ENCODE peak calls at places on chromosomes 7 and 10, in eight cellular contexts. V is astrocyte; U is right lobe of liver; Y is HepG2; F is PC-3; N is IMR-90; G is A549; J is CD8-positive, alpha-beta T cell. P is an unnamed sample. For H3K4me1, the result is how much of the 10 kb centered on the place peaks cover.

GRCh38 chr7:72441791-72442190 is 29.7 kb upstream of the CALN1 start:
- DNase-seq in V (no peak), U (no peak), Y (no peak), F (peak), N (no peak), G (no peak), J (no peak), P (no peak)

GRCh38 chr10:4849042-4849402 is 23.0 kb downstream of the AKR1E2 start:
- DNase-seq in V (no peak), U (no peak), Y (no peak), F (no peak), N (no peak), G (no peak), J (no peak), P (no peak)

GRCh38 chr7:134527979-134528371 is 608 bp downstream of the AKR1B10 start:
- DNase-seq in V (peak), U (no peak), Y (peak), F (peak), N (peak), G (no peak), J (no peak), P (no peak)

GRCh38 chr7:2202361-2202761 is 30.4 kb downstream of the MAD1L1 start:
- DNase-seq in V (no peak), U (peak), Y (no peak), F (no peak), N (no peak), G (no peak), J (no peak), P (no peak)

GRCh38 chr10:97977673-97978072 is 52.7 kb downstream of the CRTAC1 start:
- DNase-seq in V (no peak), U (no peak), Y (no peak), F (no peak), N (no peak), G (no peak), J (no peak), P (no peak)

GRCh38 chr7:29140873-29141468 is 5.4 kb downstream of the CPVL start:
- DNase-seq in V (no peak), U (no peak), Y (peak), F (no peak), N (no peak), G (no peak), J (no peak), P (no peak)

GRCh38 chr7:33250421-33250827 is 121.1 kb downstream of the BBS9 start:
- DNase-seq in V (peak), U (no peak), Y (no peak), F (no peak), N (peak), G (no peak), J (no peak), P (no peak)

GRCh38 chr10:27158421-27158820 is 3.3 kb downstream of the MASTL start:
- DNase-seq in V (peak), U (no peak), Y (peak), F (peak), N (peak), G (peak), J (no peak), P (no peak)

GRCh38 chr10:124152139-124152780 is 58.9 kb upstream of the CHST15 start:
- DNase-seq in V (peak), U (no peak), Y (peak), F (peak), N (peak), G (peak), J (no peak), P (peak)

GRCh38 chr7:129615018-129615417 is 3.5 kb downstream of the NRF1 start:
- DNase-seq in V (no peak), U (no peak), Y (peak), F (no peak), N (peak), G (no peak), J (no peak), P (no peak)

GRCh38 chr7:12490105-12490688 is 80.3 kb upstream of the SCIN start:
- DNase-seq in V (peak), U (no peak), Y (peak), F (peak), N (peak), G (peak), J (no peak), P (no peak)

GRCh38 chr7:59079-59825 is 133.1 kb upstream of the FAM20C start:
- DNase-seq in V (no peak), U (peak), Y (no peak), F (no peak), N (no peak), G (no peak), J (no peak), P (no peak)

GRCh38 chr10:29109700-29110099 is 179.2 kb upstream of the LYZL1 start:
- DNase-seq in V (no peak), U (no peak), Y (peak), F (no peak), N (no peak), G (no peak), J (no peak), P (no peak)

GRCh38 chr7:45873355-45873754 is 473 bp upstream of the CCDC201 start:
- DNase-seq in V (no peak), U (no peak), Y (no peak), F (no peak), N (no peak), G (no peak), J (no peak), P (no peak)

GRCh38 chr10:129417882-129418281 is 49.2 kb upstream of the MGMT start:
- DNase-seq in V (no peak), U (no peak), Y (no peak), F (no peak), N (no peak), G (no peak), J (no peak), P (no peak)

GRCh38 chr10:68231106-68231901 is 609 bp downstream of the ATOH7 start:
- DNase-seq in V (peak), U (peak), Y (peak), F (peak), N (peak), G (peak), J (peak), P (peak)

GRCh38 chr10:58771850-58772249 is 259.2 kb downstream of the BICC1 start:
- DNase-seq in V (no peak), U (no peak), Y (no peak), F (no peak), N (no peak), G (no peak), J (no peak), P (no peak)

GRCh38 chr10:120318862-120319261 is 138.2 kb upstream of the PLPP4 start:
- DNase-seq in V (no peak), U (no peak), Y (no peak), F (no peak), N (no peak), G (no peak), J (no peak), P (no peak)

GRCh38 chr7:3065724-3066143 is 22.1 kb upstream of the CARD11 start:
- DNase-seq in V (no peak), U (no peak), Y (peak), F (peak), N (peak), G (peak), J (peak), P (peak)

GRCh38 chr7:143002856-143003255 is 24.1 kb downstream of the OR9A2 start:
- DNase-seq in V (no peak), U (no peak), Y (no peak), F (peak), N (no peak), G (no peak), J (no peak), P (peak)

GRCh38 chr7:52639126-52639525 is 396.3 kb upstream of the POM121L12 start:
- DNase-seq in V (peak), U (no peak), Y (no peak), F (no peak), N (no peak), G (no peak), J (no peak), P (no peak)

GRCh38 chr7:87784424-87784823 is 91.7 kb downstream of the SLC25A40 start:
- DNase-seq in V (no peak), U (no peak), Y (no peak), F (peak), N (peak), G (no peak), J (no peak), P (no peak)

GRCh38 chr10:78829570-78829969 is 239.2 kb upstream of the ZMIZ1 start:
- DNase-seq in V (peak), U (no peak), Y (no peak), F (peak), N (peak), G (no peak), J (no peak), P (no peak)

GRCh38 chr10:71319042-71319799 is at the start of gene SLC29A3:
- DNase-seq in V (peak), U (peak), Y (peak), F (peak), N (peak), G (peak), J (peak), P (peak)
- TF ChIP-seq CTCF in V (peak), U (peak), Y (peak), F (peak), N (peak), G (peak), J (peak), P (peak)

DNA sequence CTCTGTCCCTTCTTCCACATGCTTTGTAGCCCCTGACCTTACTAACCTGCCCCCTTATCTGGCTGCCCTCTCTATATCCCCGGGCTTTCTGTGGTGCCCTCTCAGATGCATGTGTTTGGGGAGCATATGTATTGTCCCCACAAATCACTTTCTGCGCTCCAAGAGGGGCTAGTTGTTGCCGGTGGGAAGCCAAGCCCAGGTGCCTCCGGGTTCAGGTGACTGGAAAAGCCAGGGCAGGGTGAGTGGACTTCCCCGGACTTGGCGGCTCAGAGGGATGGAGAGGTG is 7.1 kb downstream of the LBX1 start:
- DNase-seq in V (no peak), U (no peak), Y (no peak), F (no peak), N (no peak), G (no peak), J (no peak), P (no peak)
- H3K4me3 ChIP-seq in V (no peak), U (no peak), Y (no peak), F (no peak), N (no peak), G (no peak), J (no peak), P (no peak)

GRCh38 chr10:35397953-35398352 is 61.6 kb downstream of the CCNY start:
- DNase-seq in V (no peak), U (no peak), Y (no peak), F (no peak), N (no peak), G (no peak), J (no peak), P (no peak)

GRCh38 chr10:35398888-35399287 is 62.6 kb downstream of the CCNY start:
- DNase-seq in V (no peak), U (no peak), Y (no peak), F (no peak), N (no peak), G (no peak), J (no peak), P (no peak)

GRCh38 chr10:35398355-35398754 is 62.0 kb downstream of the CCNY start:
- DNase-seq in V (no peak), U (no peak), Y (no peak), F (no peak), N (peak), G (no peak), J (no peak), P (no peak)

GRCh38 chr10:35400600-35401268 is 64.4 kb downstream of the CCNY start:
- DNase-seq in V (no peak), U (no peak), Y (no peak), F (no peak), N (no peak), G (no peak), J (no peak), P (no peak)

GRCh38 chr10:35399414-35400009 is 63.2 kb downstream of the CCNY start:
- DNase-seq in V (no peak), U (no peak), Y (no peak), F (no peak), N (no peak), G (no peak), J (no peak), P (no peak)
- H3K4me1 ChIP-seq in V (under half), U (under half), Y (half or more), F (under half), N (under half), G (under half), J (under half), P (under half)

DNA sequence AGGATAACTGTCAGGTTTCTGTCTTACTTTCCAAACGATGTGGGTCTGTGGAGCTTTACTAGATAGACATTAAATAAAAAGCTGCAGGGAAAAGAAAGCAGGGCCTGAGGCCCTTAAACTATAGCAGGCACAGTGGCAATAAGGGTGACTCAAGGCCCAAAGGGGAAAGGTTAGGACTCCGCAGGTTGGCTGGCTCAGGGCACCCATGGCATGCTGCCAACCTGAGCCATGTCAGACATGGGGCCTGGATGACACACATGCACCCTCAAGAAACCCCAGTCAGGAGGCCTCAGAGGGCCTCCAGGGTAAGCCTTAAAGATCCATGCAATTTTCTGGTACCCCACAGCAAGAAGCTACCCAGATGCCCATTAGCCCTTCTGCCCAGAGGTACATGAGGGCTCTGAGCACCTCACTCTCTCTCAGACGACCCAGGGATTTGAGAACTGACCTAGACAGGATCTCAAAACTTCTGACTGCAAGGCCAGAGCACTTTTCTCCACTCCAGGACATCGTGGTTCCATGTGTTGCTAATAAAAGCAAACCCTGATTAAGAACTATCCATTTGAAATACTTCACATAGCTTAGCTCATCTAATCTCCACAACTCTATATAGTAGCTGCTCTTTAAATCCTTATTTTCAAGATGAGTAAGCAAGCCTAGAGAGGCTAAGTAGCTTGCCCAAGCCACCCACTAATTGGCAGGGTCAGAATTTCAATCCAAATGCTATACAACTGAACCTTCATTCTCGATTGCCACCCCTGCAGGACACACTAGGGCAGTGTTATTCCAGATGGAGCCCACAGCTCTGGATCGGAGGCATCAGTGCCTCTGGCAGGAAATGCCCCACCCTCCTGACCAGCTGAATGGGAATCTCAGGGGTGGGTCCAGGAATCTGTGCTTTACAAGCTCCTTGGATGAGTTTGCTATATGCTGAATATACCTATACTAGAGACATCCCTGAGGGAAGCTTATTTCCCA is 132.5 kb upstream of the EFCAB10 start:
- DNase-seq in V (no peak), U (no peak), Y (no peak), F (peak), N (no peak), G (no peak), J (no peak), P (no peak)
- TF ChIP-seq CTCF in V (no peak), U (no peak), Y (no peak), F (no peak), N (no peak), G (no peak), J (no peak), P (no peak)

GRCh38 chr10:32949221-32949678 is 8.8 kb downstream of the ITGB1 start:
- DNase-seq in V (peak), U (no peak), Y (no peak), F (no peak), N (no peak), G (no peak), J (no peak), P (no peak)
- H3K4me3 ChIP-seq in V (no peak), U (no peak), Y (no peak), F (no peak), N (no peak), G (peak), J (no peak), P (no peak)

P was measured in mucosa of descending colon.